ENCODE peak calls at places on chromosomes 16 and 17, in seven cellular contexts. E, T, J, Z, V, P and D are unnamed samples.

GRCh38 chr17:8145811-8146210 is 6.4 kb downstream of the PER1 start:
- DNase-seq in E (no peak), T (peak), J (no peak), Z (no peak), V (no peak), P (no peak), D (no peak)

GRCh38 chr16:78551487-78552085 is 452.1 kb downstream of the WWOX start:
- DNase-seq in E (no peak), T (no peak), J (no peak), Z (no peak), V (no peak), P (peak), D (no peak)

GRCh38 chr17:64504769-64505319 is 1.2 kb downstream of the DDX5 start:
- DNase-seq in E (no peak), T (no peak), J (no peak), Z (no peak), V (no peak), P (no peak), D (no peak)

GRCh38 chr16:74898667-74899066 is 86.3 kb downstream of the WDR59 start:
- DNase-seq in E (no peak), T (no peak), J (no peak), Z (no peak), V (no peak), P (no peak), D (no peak)

GRCh38 chr17:81482673-81483072 is 29.9 kb downstream of the ACTG1 start:
- DNase-seq in E (no peak), T (no peak), J (no peak), Z (no peak), V (no peak), P (no peak), D (no peak)

GRCh38 chr17:63224644-63225043 is 221.5 kb downstream of the CYB561 start:
- DNase-seq in E (no peak), T (no peak), J (no peak), Z (no peak), V (no peak), P (no peak), D (no peak)

GRCh38 chr17:78238823-78239488 is 7.5 kb downstream of the TMEM235 start:
- DNase-seq in E (no peak), T (no peak), J (no peak), Z (no peak), V (no peak), P (peak), D (no peak)

GRCh38 chr16:85699628-85700027 is 10.9 kb upstream of the GINS2 start:
- DNase-seq in E (no peak), T (no peak), J (no peak), Z (no peak), V (no peak), P (no peak), D (no peak)

GRCh38 chr16:2366660-2367309 is 26.3 kb upstream of the ABCA3 start:
- DNase-seq in E (no peak), T (no peak), J (no peak), Z (no peak), V (peak), P (no peak), D (no peak)

GRCh38 chr16:9039208-9039607 is 52.2 kb upstream of the HAPSTR1 start:
- DNase-seq in E (no peak), T (no peak), J (no peak), Z (no peak), V (no peak), P (no peak), D (no peak)

GRCh38 chr16:22788190-22788530 is 25.8 kb upstream of the HS3ST2 start:
- DNase-seq in E (no peak), T (no peak), J (no peak), Z (peak), V (no peak), P (no peak), D (no peak)

GRCh38 chr17:58275417-58275816 is 5.3 kb downstream of the MPO start:
- DNase-seq in E (no peak), T (no peak), J (no peak), Z (no peak), V (no peak), P (no peak), D (no peak)

GRCh38 chr17:2239882-2240430 is 63.6 kb downstream of the SMG6 start:
- DNase-seq in E (no peak), T (peak), J (peak), Z (no peak), V (peak), P (no peak), D (peak)

GRCh38 chr17:2239170-2239551 is 64.4 kb downstream of the SMG6 start:
- DNase-seq in E (no peak), T (no peak), J (no peak), Z (no peak), V (no peak), P (no peak), D (no peak)

GRCh38 chr17:2237521-2237921 is 66.1 kb downstream of the SMG6 start:
- DNase-seq in E (no peak), T (no peak), J (no peak), Z (no peak), V (no peak), P (no peak), D (no peak)

GRCh38 chr17:2237960-2238359 is 65.6 kb downstream of the SMG6 start:
- DNase-seq in E (no peak), T (no peak), J (no peak), Z (no peak), V (no peak), P (no peak), D (no peak)

DNA sequence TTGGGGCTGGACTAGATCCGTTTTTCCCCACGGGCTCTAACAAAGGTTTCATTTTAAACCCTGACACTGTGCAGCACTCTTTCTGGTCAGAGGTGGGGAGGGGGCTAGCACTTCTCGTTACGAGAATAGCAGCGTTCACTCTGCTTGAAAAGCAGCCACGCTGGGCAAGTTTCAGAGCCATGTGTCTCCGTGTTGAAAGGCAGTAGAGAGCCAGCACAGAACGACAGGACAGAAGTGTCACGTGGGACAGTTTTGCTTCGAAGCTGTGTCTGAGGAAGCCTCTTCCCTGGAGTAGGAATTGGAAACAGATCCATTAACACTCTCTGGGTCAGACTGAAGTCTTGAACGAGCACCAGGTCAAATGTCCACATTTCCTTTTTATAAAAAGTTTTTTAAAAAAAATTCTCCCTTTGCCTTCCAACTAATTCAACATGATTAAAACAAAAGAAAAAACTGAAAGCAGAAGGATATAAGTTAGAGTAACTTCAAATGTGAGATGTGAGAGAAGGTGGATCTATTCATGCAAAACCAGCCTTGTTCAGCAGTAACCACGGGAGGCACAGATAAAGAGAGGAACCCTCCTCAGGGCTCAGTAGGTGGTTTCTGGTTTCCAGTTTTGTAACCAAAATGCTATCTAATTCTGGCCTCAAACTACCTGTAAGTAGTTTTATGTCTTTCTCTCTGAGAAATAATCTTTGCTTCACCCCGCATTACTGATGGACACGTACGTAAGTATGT is 65.0 kb downstream of the SMG6 start:
- DNase-seq in E (no peak), T (peak), J (peak), Z (no peak), V (peak), P (no peak), D (no peak)
- TF ChIP-seq POLR2AphosphoS5 in E (no peak), T (peak), J (no peak), Z (no peak), V (peak), P (no peak), D (no peak)

GRCh38 chr17:6549384-6550036 is 6.8 kb downstream of the PITPNM3 start:
- DNase-seq in E (no peak), T (no peak), J (no peak), Z (no peak), V (no peak), P (no peak), D (no peak)

GRCh38 chr17:6554871-6555330 is 1.5 kb downstream of the PITPNM3 start:
- DNase-seq in E (no peak), T (no peak), J (peak), Z (no peak), V (no peak), P (no peak), D (no peak)

GRCh38 chr17:6551356-6551755 is 5.0 kb downstream of the PITPNM3 start:
- DNase-seq in E (no peak), T (no peak), J (no peak), Z (no peak), V (no peak), P (no peak), D (no peak)

GRCh38 chr17:6554336-6554735 is 2.0 kb downstream of the PITPNM3 start:
- DNase-seq in E (no peak), T (no peak), J (no peak), Z (no peak), V (no peak), P (no peak), D (no peak)

DNA sequence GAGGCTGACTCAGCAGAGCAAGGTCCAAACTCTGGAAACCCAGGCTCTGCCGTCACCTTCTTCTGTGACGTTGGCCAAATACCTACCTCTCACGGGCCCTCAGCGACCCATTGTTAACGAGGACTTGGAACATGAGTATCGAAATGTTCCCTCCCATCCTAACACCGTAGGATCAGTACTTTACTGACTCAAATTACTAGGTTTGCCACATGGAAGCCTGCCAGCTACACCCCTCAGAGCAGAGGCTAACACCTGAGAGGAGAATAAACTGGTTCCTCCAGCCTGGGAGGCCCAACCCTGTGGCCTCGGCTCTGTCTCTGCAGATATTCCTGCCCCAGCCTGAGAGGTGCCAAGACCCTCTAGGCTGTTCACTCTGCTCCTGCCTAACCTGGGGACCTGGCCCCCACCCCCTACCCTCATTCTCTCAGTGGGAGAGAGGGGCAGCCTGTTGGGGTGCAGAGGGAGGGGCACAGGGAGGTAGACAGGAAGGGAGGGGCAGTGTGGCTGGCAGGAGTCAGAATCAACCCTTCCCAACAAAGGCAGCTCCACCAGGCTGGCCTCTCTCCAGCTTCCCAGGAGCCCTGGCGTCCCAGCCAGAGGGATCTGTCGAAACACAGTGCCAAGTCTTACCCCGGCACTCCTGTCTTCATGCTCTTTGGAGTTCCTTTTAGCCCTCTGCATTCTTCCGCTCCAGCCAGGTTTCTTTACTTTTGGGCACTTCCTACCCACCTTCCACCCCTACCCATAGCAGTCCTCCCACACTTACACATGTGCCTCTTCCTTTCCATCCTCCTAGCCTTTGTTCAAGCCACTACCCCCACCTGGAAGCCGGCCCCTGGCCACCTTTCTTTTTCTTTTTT is 4.2 kb downstream of the PITPNM3 start:
- DNase-seq in E (no peak), T (peak), J (peak), Z (no peak), V (no peak), P (no peak), D (no peak)
- TF ChIP-seq POLR2AphosphoS5 in E (no peak), T (no peak), J (no peak), Z (no peak), V (no peak), P (no peak), D (no peak)

GRCh38 chr17:948284-948852 is 31.2 kb downstream of the NXN start:
- DNase-seq in E (no peak), T (peak), J (no peak), Z (no peak), V (no peak), P (no peak), D (no peak)
- TF ChIP-seq POLR2AphosphoS5 in E (no peak), T (no peak), J (no peak), Z (no peak), V (no peak), P (no peak), D (no peak)

GRCh38 chr17:29698837-29699236 is 76.1 kb upstream of the CORO6 start:
- DNase-seq in E (no peak), T (no peak), J (no peak), Z (no peak), V (no peak), P (no peak), D (no peak)

GRCh38 chr17:29697371-29697770 is 74.7 kb upstream of the CORO6 start:
- DNase-seq in E (no peak), T (no peak), J (no peak), Z (no peak), V (no peak), P (no peak), D (no peak)

GRCh38 chr17:29698019-29698777 is 75.5 kb upstream of the CORO6 start:
- DNase-seq in E (no peak), T (no peak), J (no peak), Z (no peak), V (no peak), P (no peak), D (no peak)

GRCh38 chr17:29694923-29695563 is 72.3 kb upstream of the CORO6 start:
- DNase-seq in E (no peak), T (no peak), J (no peak), Z (no peak), V (no peak), P (no peak), D (no peak)

DNA sequence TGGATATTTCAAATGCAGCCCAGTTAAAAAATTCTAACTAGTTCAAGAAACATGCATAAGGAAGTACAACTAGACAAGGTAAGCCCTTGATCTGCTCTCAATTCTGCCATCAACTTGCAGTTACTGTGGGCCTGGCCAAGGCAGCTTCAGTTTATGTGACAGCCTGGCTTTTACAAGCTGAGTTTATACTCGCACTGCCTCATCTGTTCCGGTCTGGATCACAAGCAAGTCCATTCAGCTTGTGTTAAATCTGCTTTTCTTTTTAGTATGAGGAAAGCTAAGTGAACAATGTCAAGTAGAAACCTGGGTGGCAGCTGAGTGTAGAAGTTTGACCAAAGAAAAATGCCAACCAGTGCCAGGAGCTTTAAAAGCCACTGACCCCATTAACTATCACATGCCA is 76.6 kb upstream of the CORO6 start:
- DNase-seq in E (no peak), T (no peak), J (no peak), Z (no peak), V (no peak), P (no peak), D (no peak)
- TF ChIP-seq POLR2AphosphoS5 in E (no peak), T (peak), J (no peak), Z (no peak), V (no peak), P (no peak), D (no peak)

GRCh38 chr17:49968380-49969133 is 433 bp upstream of the DLX4 start:
- DNase-seq in E (peak), T (no peak), J (peak), Z (peak), V (no peak), P (peak), D (no peak)
- TF ChIP-seq POLR2AphosphoS5 in E (peak), T (no peak), J (no peak), Z (no peak), V (no peak), P (no peak), D (no peak)